ENCODE peak calls at places on chromosomes 1 and 21, in ten cellular contexts. H, A, F, M, Z, J, X, K, G and W are unnamed samples.

GRCh38 chr1:177800386-177801058 is 169.3 kb downstream of the SEC16B start:
- DNase-seq in H (no peak), A (no peak), F (no peak), M (no peak), Z (no peak), J (no peak), X (no peak), K (peak; percentile 86), G (no peak), W (peak; percentile 56)

GRCh38 chr1:18480315-18481189 is at the start of gene KLHDC7A:
- DNase-seq in H (no peak), A (peak; percentile 96), F (peak; percentile 46), M (no peak), Z (peak; percentile 29), J (peak; percentile 78), X (no peak), K (peak; percentile 20), G (no peak), W (no peak)

GRCh38 chr1:46183119-46183842 is 7.0 kb upstream of the P3R3URF start:
- DNase-seq in H (peak; percentile 68), A (peak; percentile 61), F (peak; percentile 72), M (peak; percentile 50), Z (peak; percentile 96), J (peak; percentile 68), X (no peak), K (peak; percentile 100), G (peak; percentile 98), W (peak; percentile 94)

GRCh38 chr1:209929751-209930150 is 8.3 kb upstream of the SYT14 start:
- DNase-seq in H (no peak), A (no peak), F (no peak), M (no peak), Z (no peak), J (no peak), X (no peak), K (no peak), G (no peak), W (no peak)

GRCh38 chr21:17442174-17442573 is 70.7 kb upstream of the CXADR start:
- DNase-seq in H (no peak), A (no peak), F (no peak), M (no peak), Z (no peak), J (no peak), X (no peak), K (no peak), G (no peak), W (no peak)

GRCh38 chr1:1205769-1206375 is 520 bp downstream of the TNFRSF18 start:
- DNase-seq in H (peak; percentile 13), A (no peak), F (no peak), M (no peak), Z (no peak), J (no peak), X (no peak), K (no peak), G (no peak), W (peak; percentile 45)

GRCh38 chr1:54887665-54888071 is 673 bp upstream of the DHCR24 start:
- DNase-seq in H (no peak), A (no peak), F (no peak), M (peak; percentile 41), Z (no peak), J (no peak), X (no peak), K (peak; percentile 28), G (no peak), W (peak; percentile 60)

GRCh38 chr1:59814180-59814900 is 409 bp upstream of the HOOK1 start:
- DNase-seq in H (peak; percentile 71), A (peak; percentile 98), F (no peak), M (peak; percentile 41), Z (peak; percentile 66), J (peak; percentile 87), X (no peak), K (peak; percentile 98), G (peak; percentile 99), W (peak; percentile 42)

GRCh38 chr21:45262616-45263015 is 25.1 kb downstream of the POFUT2 start:
- DNase-seq in H (no peak), A (peak; percentile 34), F (no peak), M (no peak), Z (peak; percentile 33), J (peak; percentile 28), X (no peak), K (no peak), G (no peak), W (no peak)

GRCh38 chr1:220734571-220735326 is 13.4 kb upstream of the MTARC2 start:
- DNase-seq in H (no peak), A (no peak), F (no peak), M (no peak), Z (no peak), J (no peak), X (no peak), K (peak; percentile 51), G (no peak), W (no peak)

GRCh38 chr21:41677671-41678015 is 89.2 kb downstream of the RIPK4 start:
- DNase-seq in H (no peak), A (peak; percentile 35), F (no peak), M (no peak), Z (peak; percentile 25), J (no peak), X (no peak), K (no peak), G (no peak), W (no peak)

GRCh38 chr1:109467301-109467777 is 993 bp downstream of the SYPL2 start:
- DNase-seq in H (no peak), A (peak; percentile 68), F (peak; percentile 65), M (no peak), Z (no peak), J (no peak), X (no peak), K (no peak), G (no peak), W (no peak)

GRCh38 chr21:38416791-38417190 is 81.5 kb downstream of the ERG start:
- DNase-seq in H (no peak), A (no peak), F (no peak), M (no peak), Z (no peak), J (no peak), X (no peak), K (no peak), G (no peak), W (no peak)

GRCh38 chr1:18139198-18139981 is 31.8 kb downstream of the IGSF21 start:
- DNase-seq in H (no peak), A (peak; percentile 53), F (no peak), M (no peak), Z (no peak), J (no peak), X (peak; percentile 46), K (no peak), G (no peak), W (no peak)

GRCh38 chr1:156468693-156469345 is 31.8 kb downstream of the MEF2D start:
- DNase-seq in H (no peak), A (no peak), F (no peak), M (peak; percentile 11), Z (no peak), J (no peak), X (no peak), K (no peak), G (no peak), W (no peak)
- H3K27ac ChIP-seq in H (peak overlapping the region; percentile 75), A (no peak overlapping the region), F (peak overlapping the region; percentile 94), M (no peak overlapping the region), Z (peak overlapping the region; percentile 91), J (no peak overlapping the region), X (no peak overlapping the region), K (no peak overlapping the region), G (no peak overlapping the region), W (no peak overlapping the region)

GRCh38 chr1:78792756-78793155 is 143.1 kb downstream of the IFI44 start:
- DNase-seq in H (no peak), A (no peak), F (no peak), M (no peak), Z (no peak), J (no peak), X (no peak), K (no peak), G (no peak), W (no peak)
- TF ChIP-seq CTCF in H (no peak), A (no peak), F (no peak), M (no peak), Z (no peak), J (no peak), X (no peak), K (no peak), G (no peak), W (no peak)

GRCh38 chr1:99969260-99969728 is 502 bp upstream of the SLC35A3 start:
- DNase-seq in H (no peak), A (no peak), F (no peak), M (no peak), Z (no peak), J (no peak), X (peak; percentile 16), K (no peak), G (peak; percentile 12), W (no peak)

GRCh38 chr1:99968214-99968613 is 1.6 kb upstream of the SLC35A3 start:
- DNase-seq in H (no peak), A (no peak), F (no peak), M (no peak), Z (no peak), J (no peak), X (no peak), K (no peak), G (no peak), W (no peak)

GRCh38 chr1:99964806-99965205 is 5.0 kb upstream of the SLC35A3 start:
- DNase-seq in H (no peak), A (no peak), F (no peak), M (no peak), Z (no peak), J (no peak), X (no peak), K (no peak), G (no peak), W (no peak)

GRCh38 chr1:99963041-99963795 is 6.6 kb upstream of the SLC35A3 start:
- DNase-seq in H (no peak), A (no peak), F (no peak), M (no peak), Z (no peak), J (no peak), X (no peak), K (peak; percentile 59), G (no peak), W (no peak)

GRCh38 chr1:99965646-99966375 is 4.0 kb upstream of the SLC35A3 start:
- DNase-seq in H (no peak), A (no peak), F (no peak), M (no peak), Z (no peak), J (no peak), X (no peak), K (no peak), G (no peak), W (no peak)
- H3K27ac ChIP-seq in H (no peak overlapping the region), A (no peak overlapping the region), F (no peak overlapping the region), M (no peak overlapping the region), Z (no peak overlapping the region), J (no peak overlapping the region), X (no peak overlapping the region), K (no peak overlapping the region), G (no peak overlapping the region), W (no peak overlapping the region)

DNA sequence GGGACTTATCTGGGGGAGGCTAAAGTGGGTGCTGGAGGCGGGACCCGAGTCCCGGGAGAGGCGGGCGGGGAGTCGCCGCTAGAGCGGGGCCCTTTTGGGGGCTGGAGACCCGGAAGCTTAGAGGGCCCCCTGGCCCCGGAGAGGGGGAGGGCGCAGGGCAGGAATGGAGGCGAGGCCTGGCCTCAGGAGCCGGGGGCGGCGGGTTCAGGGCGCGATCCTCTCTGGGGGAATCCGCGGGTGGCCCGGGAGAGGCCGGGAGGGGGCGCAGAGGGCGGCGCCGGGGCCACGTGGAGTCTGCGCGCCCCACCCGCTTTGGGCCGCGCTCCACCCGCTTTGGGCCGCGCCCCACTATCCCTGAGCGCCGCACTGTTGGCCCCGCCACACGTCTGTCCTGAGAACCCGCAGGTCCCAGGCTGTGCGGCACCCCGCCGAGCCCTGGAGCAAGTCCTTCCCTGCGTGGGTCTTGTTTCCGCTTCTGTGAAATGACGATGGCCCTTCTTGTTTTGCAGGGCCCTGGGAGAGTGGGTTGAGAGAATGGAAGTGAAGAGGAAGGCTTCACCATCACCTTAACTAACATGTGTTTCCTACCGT is 84.4 kb downstream of the NKAIN1 start:
- DNase-seq in H (peak; percentile 69), A (no peak), F (peak; percentile 82), M (peak; percentile 72), Z (peak; percentile 78), J (peak; percentile 74), X (peak; percentile 94), K (peak; percentile 77), G (no peak), W (peak; percentile 60)
- TF ChIP-seq CTCF in H (peak; percentile 41), A (peak; percentile 51), F (no peak), M (no peak), Z (no peak), J (peak; percentile 18), X (peak; percentile 63), K (peak; percentile 48), G (no peak), W (peak; percentile 31)